ENCODE peak calls at places on chromosomes 3 and 15, in six cellular contexts. K is neural progenitor cell, D is HCT116, E is PC-3, Q is MM.1S, A is SK-N-SH. O is an unnamed sample.

GRCh38 chr3:134427400-134428111 is 53.3 kb upstream of the AMOTL2 start:
- DNase-seq in K (no peak), D (peak), E (peak), Q (no peak), A (peak), O (peak)

GRCh38 chr3:141057951-141058800 is 7.0 kb downstream of the SPSB4 start:
- DNase-seq in K (no peak), D (no peak), E (no peak), Q (no peak), A (peak), O (no peak)

GRCh38 chr3:152272771-152273242 is 4.1 kb downstream of the MBNL1 start:
- DNase-seq in K (no peak), D (no peak), E (peak), Q (no peak), A (no peak), O (peak)

GRCh38 chr3:30667250-30667585 is 60.8 kb downstream of the TGFBR2 start:
- DNase-seq in K (peak), D (no peak), E (no peak), Q (no peak), A (no peak), O (no peak)

GRCh38 chr3:113128386-113129015 is 82.9 kb upstream of the BOC start:
- DNase-seq in K (no peak), D (no peak), E (peak), Q (no peak), A (no peak), O (peak)

GRCh38 chr3:39065197-39065596 is 13.4 kb downstream of the WDR48 start:
- DNase-seq in K (peak), D (peak), E (peak), Q (peak), A (peak), O (peak)

GRCh38 chr3:23518441-23518840 is 287.3 kb upstream of the UBE2E1 start:
- DNase-seq in K (no peak), D (no peak), E (no peak), Q (no peak), A (no peak), O (no peak)

GRCh38 chr3:111332488-111333095 is 209.4 kb upstream of the CD96 start:
- DNase-seq in K (peak), D (no peak), E (no peak), Q (no peak), A (no peak), O (no peak)

GRCh38 chr15:39472661-39473657 is 107.9 kb upstream of the THBS1 start:
- DNase-seq in K (no peak), D (no peak), E (no peak), Q (no peak), A (no peak), O (peak)

GRCh38 chr3:63872135-63872924 is 8.7 kb downstream of the ATXN7 start:
- DNase-seq in K (no peak), D (peak), E (peak), Q (no peak), A (no peak), O (peak)

GRCh38 chr15:80735344-80735743 is 40.2 kb downstream of the ABHD17C start:
- DNase-seq in K (no peak), D (no peak), E (no peak), Q (no peak), A (no peak), O (no peak)

GRCh38 chr3:98602078-98602678 is 8.8 kb upstream of the CPOX start:
- DNase-seq in K (peak), D (peak), E (peak), Q (peak), A (peak), O (peak)

GRCh38 chr15:80779658-80780415 is 667 bp downstream of the CEMIP start:
- DNase-seq in K (peak), D (no peak), E (peak), Q (no peak), A (peak), O (peak)

GRCh38 chr3:138180375-138181029 is 5.8 kb upstream of the DBR1 start:
- DNase-seq in K (peak), D (peak), E (peak), Q (peak), A (peak), O (peak)

GRCh38 chr3:36164400-36164799 is 215.9 kb upstream of the STAC start:
- DNase-seq in K (no peak), D (no peak), E (peak), Q (no peak), A (no peak), O (no peak)

GRCh38 chr3:58899159-58899952 is 150.5 kb downstream of the CFAP20DC start:
- DNase-seq in K (no peak), D (no peak), E (peak), Q (no peak), A (peak), O (peak)

GRCh38 chr3:71805199-71805598 is 20.3 kb upstream of the PROK2 start:
- DNase-seq in K (no peak), D (no peak), E (no peak), Q (no peak), A (no peak), O (no peak)

GRCh38 chr15:98760112-98760826 is 111.9 kb downstream of the IGF1R start:
- DNase-seq in K (no peak), D (no peak), E (peak), Q (no peak), A (no peak), O (peak)

GRCh38 chr15:81312790-81313543 is 11.0 kb downstream of the STARD5 start:
- DNase-seq in K (no peak), D (peak), E (peak), Q (no peak), A (no peak), O (peak)

GRCh38 chr15:68672251-68672650 is 93.5 kb downstream of the CORO2B start:
- DNase-seq in K (no peak), D (no peak), E (no peak), Q (no peak), A (no peak), O (no peak)

GRCh38 chr15:96595951-96596350 is 265.5 kb downstream of the NR2F2 start:
- DNase-seq in K (no peak), D (no peak), E (no peak), Q (no peak), A (no peak), O (no peak)

GRCh38 chr3:37693791-37694194 is 167.9 kb upstream of the CTDSPL start:
- DNase-seq in K (no peak), D (no peak), E (no peak), Q (no peak), A (no peak), O (no peak)

GRCh38 chr15:81950841-81951414 is 94.9 kb downstream of the MEX3B start:
- DNase-seq in K (no peak), D (no peak), E (no peak), Q (no peak), A (peak), O (peak)

GRCh38 chr15:28998511-28998910 is 112.7 kb downstream of the APBA2 start:
- DNase-seq in K (no peak), D (no peak), E (no peak), Q (no peak), A (no peak), O (no peak)

GRCh38 chr3:14368885-14369284 is 33.5 kb upstream of the SLC6A6 start:
- DNase-seq in K (no peak), D (no peak), E (no peak), Q (no peak), A (no peak), O (no peak)

GRCh38 chr15:51620647-51621046 is 1.9 kb downstream of the DMXL2 start:
- DNase-seq in K (no peak), D (no peak), E (no peak), Q (no peak), A (no peak), O (no peak)

GRCh38 chr3:113626513-113627371 is 69.7 kb downstream of the USF3 start:
- DNase-seq in K (peak), D (peak), E (peak), Q (peak), A (peak), O (peak)

GRCh38 chr3:107198522-107199271 is 178.5 kb upstream of the CCDC54 start:
- DNase-seq in K (no peak), D (no peak), E (no peak), Q (no peak), A (no peak), O (peak)

GRCh38 chr15:96428742-96429141 is 98.2 kb downstream of the NR2F2 start:
- DNase-seq in K (no peak), D (no peak), E (peak), Q (no peak), A (no peak), O (peak)

GRCh38 chr3:120894285-120894684 is 13.7 kb upstream of the STXBP5L start:
- DNase-seq in K (peak), D (peak), E (peak), Q (no peak), A (no peak), O (no peak)

GRCh38 chr3:48088056-48088748 is 72.0 kb upstream of the MAP4 start:
- DNase-seq in K (peak), D (no peak), E (no peak), Q (no peak), A (peak), O (peak)

GRCh38 chr3:14335774-14336413 is 66.5 kb upstream of the SLC6A6 start:
- DNase-seq in K (peak), D (no peak), E (no peak), Q (peak), A (no peak), O (no peak)

GRCh38 chr3:197586181-197586580 is 30.4 kb upstream of the BDH1 start:
- DNase-seq in K (no peak), D (no peak), E (no peak), Q (no peak), A (no peak), O (no peak)

GRCh38 chr3:1561397-1561796 is 468.6 kb downstream of the CNTN6 start:
- DNase-seq in K (no peak), D (no peak), E (no peak), Q (no peak), A (no peak), O (no peak)
- H3K9ac ChIP-seq in K (no peak), D (no peak), E (no peak), Q (no peak), A (no peak), O (no peak)

GRCh38 chr3:57127849-57128566 is 37.1 kb downstream of the IL17RD start:
- DNase-seq in K (no peak), D (no peak), E (no peak), Q (no peak), A (peak), O (peak)
- TF ChIP-seq EZH2phosphoT487 in K (no peak), D (no peak), E (no peak), Q (no peak), A (no peak), O (no peak)

DNA sequence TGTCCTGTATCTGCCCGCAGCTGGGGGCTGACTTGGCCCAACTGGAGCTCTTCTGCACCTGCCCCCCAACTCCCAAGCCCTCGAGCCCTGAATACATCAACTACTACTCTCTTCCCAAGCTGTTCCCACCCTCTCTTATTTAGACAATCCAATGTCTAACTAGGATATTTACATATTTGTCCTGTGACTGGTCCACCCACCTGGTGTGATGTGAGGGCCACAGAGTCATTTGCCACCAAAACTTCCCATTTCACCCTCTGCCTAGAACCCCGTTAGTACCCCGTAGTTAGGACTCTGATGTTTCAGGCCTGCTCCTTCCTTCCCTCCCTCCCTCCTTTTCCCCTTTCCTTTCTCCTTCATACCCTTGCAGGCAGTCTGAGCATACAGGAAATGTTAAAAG is 6.4 kb downstream of the CPLX3 start:
- DNase-seq in K (no peak), D (no peak), E (no peak), Q (no peak), A (no peak), O (no peak)
- H3K9ac ChIP-seq in K (no peak), D (no peak), E (no peak), Q (no peak), A (no peak), O (no peak)

GRCh38 chr3:31699309-31699953 is 166.7 kb downstream of the STT3B start:
- DNase-seq in K (no peak), D (no peak), E (peak), Q (no peak), A (no peak), O (peak)
- TF ChIP-seq EZH2phosphoT487 in K (no peak), D (no peak), E (no peak), Q (no peak), A (no peak), O (no peak)

O was measured in GM23248.